ENCODE peak calls at places on chromosomes 5 and 9, in five cellular contexts. V is upper lobe of left lung, P is tibial artery, C is GM23248, H is mucosa of descending colon. K is an unnamed sample. For H3K4me1, the result is how much of the 10 kb centered on the place peaks cover.

GRCh38 chr5:60497706-60498500 is 202.1 kb downstream of the DEPDC1B start:
- DNase-seq in H (no peak), V (no peak), C (no peak), P (no peak), K (no peak)

GRCh38 chr5:132775439-132776076 is 1.5 kb downstream of the SEPTIN8 start:
- DNase-seq in P (no peak), C (peak), H (no peak), V (no peak), K (no peak)

GRCh38 chr9:93674580-93675335 is 98.4 kb downstream of the PHF2 start:
- DNase-seq in P (peak), C (no peak), V (no peak), H (peak), K (no peak)

GRCh38 chr5:91212336-91213092 is 170.6 kb downstream of the ARRDC3 start:
- DNase-seq in P (peak), H (no peak), C (peak), V (no peak), K (no peak)

GRCh38 chr5:62284946-62285891 is 20.8 kb upstream of the KIF2A start:
- DNase-seq in C (no peak), V (peak), P (no peak), H (no peak), K (no peak)

GRCh38 chr5:169440107-169440701 is 139.3 kb upstream of the SLIT3 start:
- DNase-seq in P (no peak), V (no peak), H (no peak), C (no peak), K (no peak)

GRCh38 chr5:64229163-64229774 is 63.6 kb downstream of the RNF180 start:
- DNase-seq in C (peak), V (no peak), P (no peak), H (no peak), K (no peak)

GRCh38 chr9:125632321-125633115 is 74.5 kb downstream of the MAPKAP1 start:
- DNase-seq in V (no peak), H (no peak), C (peak), P (no peak), K (no peak)

GRCh38 chr9:108156270-108156998 is 666.9 kb upstream of the KLF4 start:
- DNase-seq in P (no peak), H (no peak), C (peak), V (no peak), K (no peak)

GRCh38 chr5:32471784-32472183 is 27.2 kb upstream of the ZFR start:
- DNase-seq in P (no peak), H (no peak), C (no peak), V (no peak), K (no peak)

GRCh38 chr9:132584616-132585560 is 2.5 kb downstream of the BARHL1 start:
- DNase-seq in H (no peak), P (no peak), C (peak), V (no peak), K (no peak)

GRCh38 chr5:120927923-120928322 is 463.8 kb downstream of the PRR16 start:
- DNase-seq in C (no peak), P (no peak), V (no peak), H (no peak), K (no peak)

GRCh38 chr5:102296229-102296817 is at the start of gene SLCO4C1:
- DNase-seq in P (peak), H (peak), V (peak), C (peak), K (peak)

GRCh38 chr9:18905883-18906649 is 126.9 kb downstream of the SAXO1 start:
- DNase-seq in H (no peak), P (no peak), V (no peak), C (peak), K (no peak)

GRCh38 chr5:77770293-77771005 is 5.7 kb downstream of the TBCA start:
- DNase-seq in V (no peak), C (peak), H (no peak), P (no peak), K (no peak)

GRCh38 chr9:79637180-79637925 is 65.6 kb downstream of the TLE4 start:
- DNase-seq in C (no peak), V (no peak), H (no peak), P (no peak), K (no peak)

GRCh38 chr5:117013280-117013877 is 438.8 kb upstream of the SEMA6A start:
- DNase-seq in V (no peak), C (no peak), H (no peak), P (no peak), K (no peak)

GRCh38 chr9:135468866-135469521 is 10.6 kb upstream of the PPP1R26 start:
- DNase-seq in H (no peak), P (no peak), C (peak), V (no peak), K (no peak)

GRCh38 chr5:80198399-80198798 is 57.4 kb downstream of the SERINC5 start:
- DNase-seq in H (no peak), V (no peak), C (no peak), P (no peak), K (no peak)

GRCh38 chr5:82221020-82221419 is 57.1 kb downstream of the RPS23 start:
- DNase-seq in H (no peak), C (no peak), V (no peak), P (no peak), K (no peak)

GRCh38 chr9:95076696-95077052 is 240.8 kb downstream of the FANCC start:
- DNase-seq in P (no peak), H (no peak), C (no peak), V (no peak), K (no peak)

GRCh38 chr9:95073918-95074317 is 243.6 kb downstream of the FANCC start:
- DNase-seq in P (peak), V (no peak), H (no peak), C (no peak), K (no peak)

GRCh38 chr9:95075700-95076099 is 241.8 kb downstream of the FANCC start:
- DNase-seq in C (no peak), V (no peak), P (no peak), H (no peak), K (no peak)

GRCh38 chr9:95073042-95073607 is 244.4 kb downstream of the FANCC start:
- DNase-seq in P (peak), H (no peak), C (peak), V (no peak), K (no peak)

DNA sequence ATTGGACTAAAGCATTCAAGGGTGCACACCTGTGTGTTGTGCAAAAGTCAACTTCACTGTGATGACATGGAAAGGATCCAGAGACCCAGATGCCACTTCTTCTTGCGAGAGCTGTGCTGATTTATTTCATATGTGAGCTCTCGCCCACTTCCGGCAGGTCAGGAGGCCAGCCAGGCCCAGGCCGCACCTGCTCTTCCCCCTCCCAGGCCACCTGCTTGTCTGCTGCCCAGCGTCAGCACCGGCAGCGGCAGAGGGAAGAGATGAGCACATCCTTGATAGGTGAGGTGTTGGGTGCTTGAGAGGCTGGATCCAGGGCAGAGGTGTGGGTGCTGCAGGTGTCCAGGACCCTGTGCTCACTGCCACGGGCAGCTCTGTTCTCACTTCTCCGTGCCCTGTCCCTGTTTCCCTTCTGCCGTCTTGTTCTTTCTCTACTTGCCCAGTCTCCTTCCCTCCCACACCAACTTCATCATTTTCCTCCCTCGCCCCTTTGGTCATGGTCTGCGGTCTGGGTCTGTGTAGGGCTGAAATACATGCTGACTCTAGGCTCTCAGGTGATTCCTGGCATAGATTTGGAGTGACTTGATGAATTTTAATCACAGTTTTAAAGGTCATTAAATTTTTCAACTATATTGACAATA is 242.8 kb downstream of the FANCC start:
- DNase-seq in H (peak), V (no peak), P (no peak), C (no peak), K (no peak)
- H3K4me1 ChIP-seq in H (under half), V (half or more), P (half or more), C (under half), K (under half)

GRCh38 chr5:180343846-180344327 is 9.2 kb downstream of the GFPT2 start:
- DNase-seq in V (no peak), P (no peak), C (peak), H (peak), K (no peak)
- H3K4me1 ChIP-seq in V (under half), P (under half), C (under half), H (under half), K (under half)

GRCh38 chr9:114932502-114932901 is 2.1 kb upstream of the TNFSF8 start:
- DNase-seq in V (no peak), H (no peak), C (no peak), P (no peak), K (no peak)

GRCh38 chr9:114930063-114930812 is at the start of gene TNFSF8:
- DNase-seq in V (peak), C (no peak), P (no peak), H (peak), K (peak)

GRCh38 chr9:114931407-114931806 is 1.0 kb upstream of the TNFSF8 start:
- DNase-seq in V (no peak), C (no peak), P (no peak), H (no peak), K (no peak)

GRCh38 chr9:114928092-114928491 is 2.3 kb downstream of the TNFSF8 start:
- DNase-seq in V (no peak), C (no peak), H (no peak), P (no peak), K (no peak)

DNA sequence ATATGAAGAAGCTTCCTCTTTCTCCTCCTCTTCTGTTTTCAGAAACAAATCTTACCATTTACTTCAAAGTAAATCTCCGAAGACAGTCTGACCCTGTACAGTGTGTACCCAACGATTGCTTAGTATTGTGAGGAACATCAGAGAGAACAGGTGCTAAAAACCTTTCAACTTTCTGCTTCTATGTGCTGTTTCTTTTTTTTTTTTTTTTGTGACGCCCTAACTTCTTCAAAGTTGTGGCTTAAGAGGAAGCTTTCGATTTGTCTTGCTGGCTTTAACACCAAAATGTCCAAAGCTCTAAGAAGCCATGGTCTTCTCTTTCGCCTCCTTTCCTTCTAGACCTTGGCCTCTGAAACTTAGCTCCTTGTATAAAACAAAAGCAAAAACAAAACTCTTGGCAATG is 1.2 kb downstream of the TNFSF8 start:
- DNase-seq in C (no peak), H (no peak), P (no peak), V (no peak), K (no peak)
- H3K4me1 ChIP-seq in C (under half), H (under half), P (under half), V (under half), K (under half)

GRCh38 chr5:96654209-96654608 is 8.0 kb upstream of the CAST start:
- DNase-seq in P (no peak), H (no peak), C (no peak), V (no peak), K (no peak)

GRCh38 chr5:96655085-96655484 is 7.1 kb upstream of the CAST start:
- DNase-seq in V (no peak), H (no peak), C (no peak), P (no peak), K (no peak)

GRCh38 chr5:96655506-96655905 is 6.7 kb upstream of the CAST start:
- DNase-seq in C (peak), H (no peak), P (no peak), V (no peak), K (no peak)

GRCh38 chr5:96658272-96658671 is 3.9 kb upstream of the CAST start:
- DNase-seq in C (no peak), P (no peak), H (no peak), V (no peak), K (no peak)

DNA sequence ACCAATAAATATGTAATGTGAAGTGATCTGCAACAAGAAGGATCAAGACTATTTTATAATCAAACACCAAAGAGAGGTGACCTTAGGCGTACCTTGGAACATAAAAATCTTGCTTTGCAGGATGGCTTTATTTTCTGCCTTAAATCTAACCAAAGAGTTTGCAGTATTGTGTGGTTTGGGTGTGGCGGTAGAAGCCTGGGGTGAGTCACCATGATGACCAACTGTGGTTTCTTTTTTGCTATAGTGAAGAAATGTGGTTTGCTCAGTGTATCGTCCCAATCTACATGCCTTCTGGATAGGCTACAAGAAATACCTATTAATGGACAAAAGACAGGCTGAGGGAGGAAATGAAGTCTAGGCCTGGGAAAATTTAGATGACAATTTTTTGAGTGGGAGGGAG is 5.1 kb upstream of the CAST start:
- DNase-seq in P (peak), H (no peak), V (no peak), C (peak), K (peak)
- H3K4me1 ChIP-seq in P (under half), H (under half), V (under half), C (under half), K (under half)

GRCh38 chr5:140567871-140568270 is 3.2 kb downstream of the SLC35A4 start:
- DNase-seq in H (no peak), C (no peak), P (no peak), V (peak), K (no peak)
- H3K4me1 ChIP-seq in H (under half), C (under half), P (under half), V (half or more), K (under half)

K was measured in effector memory CD4-positive, alpha-beta T cell.